ENCODE peak calls at places on chromosomes 1 and 21, in six cellular contexts. V is astrocyte, Q is endodermal cell, Y is mesendoderm, D is K562, F is mammary epithelial cell. J is an unnamed sample.

GRCh38 chr1:66489146-66489545 is 44.8 kb upstream of the SGIP1 start:
- DNase-seq in V (peak), Q (no peak), Y (no peak), D (no peak), F (peak), J (no peak)

GRCh38 chr1:2554621-2555387 is 1.4 kb upstream of the TNFRSF14 start:
- DNase-seq in V (no peak), Q (peak), Y (peak), D (peak), F (no peak), J (peak)

GRCh38 chr1:41673355-41673754 is 188.9 kb upstream of the EDN2 start:
- DNase-seq in V (no peak), Q (no peak), Y (no peak), D (no peak), F (no peak), J (peak)

GRCh38 chr1:97308131-97308530 is 586.5 kb downstream of the PTBP2 start:
- DNase-seq in V (peak), Q (no peak), Y (no peak), D (no peak), F (no peak), J (no peak)

GRCh38 chr1:92655197-92655801 is 129.6 kb downstream of the EVI5 start:
- DNase-seq in V (no peak), Q (no peak), Y (no peak), D (no peak), F (no peak), J (no peak)

GRCh38 chr1:66286307-66286706 is 247.6 kb upstream of the SGIP1 start:
- DNase-seq in V (no peak), Q (no peak), Y (no peak), D (no peak), F (peak), J (no peak)

GRCh38 chr1:230288641-230289349 is 137.3 kb downstream of the PGBD5 start:
- DNase-seq in V (peak), Q (no peak), Y (no peak), D (peak), F (no peak), J (no peak)

GRCh38 chr1:112906155-112906698 is 49.8 kb downstream of the SLC16A1 start:
- DNase-seq in V (no peak), Q (no peak), Y (peak), D (peak), F (no peak), J (no peak)

GRCh38 chr21:36684957-36685714 is 13.8 kb upstream of the SIM2 start:
- DNase-seq in V (no peak), Q (no peak), Y (no peak), D (no peak), F (no peak), J (no peak)

GRCh38 chr1:79089946-79090345 is 83.4 kb upstream of the ADGRL4 start:
- DNase-seq in V (no peak), Q (no peak), Y (no peak), D (no peak), F (peak), J (no peak)

GRCh38 chr1:236734141-236734765 is 48.0 kb downstream of the ACTN2 start:
- DNase-seq in V (peak), Q (no peak), Y (no peak), D (no peak), F (peak), J (no peak)

GRCh38 chr21:29771491-29772066 is 168.2 kb downstream of the GRIK1 start:
- DNase-seq in V (no peak), Q (no peak), Y (no peak), D (peak), F (peak), J (no peak)

GRCh38 chr1:201191723-201192477 is 1.3 kb downstream of the IGFN1 start:
- DNase-seq in V (peak), Q (no peak), Y (no peak), D (peak), F (peak), J (no peak)

GRCh38 chr1:152515454-152515823 is 1.2 kb downstream of the CRCT1 start:
- DNase-seq in V (peak), Q (no peak), Y (peak), D (no peak), F (peak), J (no peak)

GRCh38 chr1:25031601-25031965 is 101.5 kb upstream of the RUNX3 start:
- DNase-seq in V (no peak), Q (no peak), Y (no peak), D (no peak), F (no peak), J (peak)

GRCh38 chr1:109790735-109791494 is 27.2 kb upstream of the EPS8L3 start:
- DNase-seq in V (peak), Q (peak), Y (peak), D (peak), F (no peak), J (peak)

GRCh38 chr1:26164036-26164927 is 4.5 kb downstream of the C1orf232 start:
- DNase-seq in V (no peak), Q (peak), Y (peak), D (peak), F (no peak), J (no peak)

GRCh38 chr1:154716614-154717372 is 108.8 kb upstream of the ADAR start:
- DNase-seq in V (no peak), Q (no peak), Y (no peak), D (no peak), F (no peak), J (no peak)

GRCh38 chr1:170885551-170885950 is 49.8 kb upstream of the MROH9 start:
- DNase-seq in V (peak), Q (no peak), Y (peak), D (no peak), F (no peak), J (no peak)

GRCh38 chr1:114345930-114346479 is 165.0 kb downstream of the TRIM33 start:
- DNase-seq in V (no peak), Q (peak), Y (peak), D (no peak), F (no peak), J (no peak)

GRCh38 chr1:187842406-187843165 is 1013.8 kb downstream of the PLA2G4A start:
- DNase-seq in V (peak), Q (peak), Y (peak), D (no peak), F (peak), J (no peak)

GRCh38 chr1:25246600-25247023 is 642 bp downstream of the RSRP1 start:
- DNase-seq in V (no peak), Q (peak), Y (peak), D (peak), F (no peak), J (no peak)

GRCh38 chr1:16014509-16015482 is 3.0 kb downstream of the HSPB7 start:
- DNase-seq in V (no peak), Q (no peak), Y (no peak), D (peak), F (no peak), J (no peak)

DNA sequence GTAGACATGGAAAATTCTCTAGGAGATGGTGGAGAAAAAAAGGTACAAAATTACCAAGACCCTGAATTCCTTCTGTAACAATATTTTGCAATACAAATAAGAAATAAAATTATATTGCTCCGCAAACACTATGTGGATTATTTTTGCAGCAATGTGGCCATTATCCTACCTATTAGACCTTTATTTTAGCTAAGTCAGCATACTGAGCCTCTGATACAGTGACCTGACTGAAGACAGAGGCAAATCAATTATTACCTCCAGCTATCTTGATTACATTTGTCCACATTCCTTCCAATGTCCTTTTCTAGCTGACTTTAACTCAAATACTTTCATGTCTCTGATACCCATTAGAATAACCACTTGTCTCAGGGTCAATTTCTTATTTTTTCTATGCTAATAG is 610.9 kb downstream of the LRRIQ3 start:
- DNase-seq in V (no peak), Q (no peak), Y (no peak), D (no peak), F (no peak), J (no peak)
- H3K9ac ChIP-seq in V (no peak), Q (no peak), Y (no peak), D (no peak), F (no peak), J (no peak)

DNA sequence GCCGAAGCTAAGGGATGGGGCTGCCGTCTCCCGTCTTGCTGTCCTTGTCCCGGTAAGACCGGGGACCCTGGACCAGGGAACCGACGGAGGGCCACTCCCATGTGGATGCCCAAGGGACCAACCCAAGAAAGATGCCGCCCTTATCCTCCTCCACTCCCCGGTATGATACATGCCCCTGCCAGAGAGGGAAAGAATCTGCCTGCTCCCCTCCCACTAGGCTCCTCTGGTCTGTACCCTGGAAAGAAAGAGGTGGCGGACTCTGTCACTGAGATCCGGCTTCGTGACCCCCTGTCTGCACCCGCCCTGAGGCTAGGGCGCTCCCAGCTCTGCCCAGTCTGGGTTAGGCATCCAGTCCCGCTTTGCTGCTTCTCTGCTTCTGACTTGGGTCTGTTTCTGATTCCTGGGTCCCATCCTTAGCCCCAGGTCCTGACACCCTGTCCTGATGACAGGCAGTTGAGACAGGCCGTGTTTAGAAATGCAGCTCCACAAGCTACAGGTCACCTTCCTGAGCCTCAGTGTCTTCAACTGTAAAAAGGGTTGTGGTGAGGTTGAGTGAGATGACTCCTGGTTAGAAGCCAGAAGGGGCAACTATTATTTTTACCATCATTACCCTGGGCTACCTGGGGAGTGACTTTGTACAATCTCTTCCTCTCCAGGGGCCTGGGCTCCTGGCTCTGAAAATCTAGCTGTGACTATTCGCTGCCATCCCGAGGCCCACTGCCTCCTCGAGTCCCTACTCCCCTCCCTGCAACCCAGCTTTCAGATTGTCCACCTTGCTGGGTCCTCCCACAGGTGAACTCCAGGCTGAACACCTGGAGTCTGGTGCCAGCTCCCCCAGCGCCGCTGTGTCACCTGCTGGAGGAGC is 3.7 kb downstream of the MATN1 start:
- DNase-seq in V (peak), Q (no peak), Y (no peak), D (peak), F (no peak), J (no peak)
- H3K9ac ChIP-seq in V (peak), Q (no peak), Y (no peak), D (peak), F (peak), J (peak)

GRCh38 chr1:203478986-203479385 is 3.4 kb downstream of the PRELP start:
- DNase-seq in V (no peak), Q (no peak), Y (peak), D (no peak), F (no peak), J (no peak)

GRCh38 chr1:203481186-203481585 is 5.6 kb downstream of the PRELP start:
- DNase-seq in V (no peak), Q (no peak), Y (no peak), D (no peak), F (no peak), J (no peak)

GRCh38 chr1:203480084-203480483 is 4.5 kb downstream of the PRELP start:
- DNase-seq in V (peak), Q (no peak), Y (no peak), D (no peak), F (no peak), J (no peak)

GRCh38 chr1:203479646-203480045 is 4.0 kb downstream of the PRELP start:
- DNase-seq in V (no peak), Q (no peak), Y (no peak), D (no peak), F (no peak), J (no peak)

DNA sequence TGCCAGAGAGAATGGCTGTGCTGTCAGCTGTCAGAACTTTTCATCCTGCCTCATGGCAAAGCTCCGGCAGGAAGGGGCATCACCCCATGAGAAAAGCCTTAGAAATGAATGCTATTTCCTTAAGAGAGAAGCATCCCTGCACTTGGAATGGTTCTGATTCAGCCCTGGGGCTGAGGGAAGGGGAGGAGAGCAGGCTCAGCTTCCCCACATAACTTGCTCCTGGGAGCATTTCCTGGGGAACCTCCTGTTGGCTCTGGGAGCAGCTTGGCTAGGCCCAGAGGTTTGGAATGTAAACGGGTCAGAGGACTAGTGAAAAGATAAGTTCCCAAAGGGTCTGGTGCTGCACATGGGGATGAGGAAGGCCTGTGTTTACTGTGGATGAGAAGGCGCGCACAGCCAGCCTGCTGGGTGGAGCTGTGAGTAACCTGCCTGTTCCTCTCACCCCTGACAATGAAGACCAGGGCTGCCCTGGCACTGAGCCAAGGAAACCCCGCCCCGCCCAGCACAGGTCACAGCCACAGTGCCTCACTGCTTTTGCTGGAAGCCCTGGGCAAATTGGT is 5.0 kb downstream of the PRELP start:
- DNase-seq in V (peak), Q (peak), Y (peak), D (peak), F (peak), J (peak)
- H3K9ac ChIP-seq in V (peak), Q (no peak), Y (no peak), D (no peak), F (peak), J (no peak)

GRCh38 chr1:104868794-104869193 is 1119.1 kb downstream of the AMY1C start:
- DNase-seq in V (no peak), Q (no peak), Y (no peak), D (no peak), F (no peak), J (no peak)
- H3K9ac ChIP-seq in V (no peak), Q (no peak), Y (no peak), D (no peak), F (no peak), J (no peak)

GRCh38 chr1:186633101-186633500 is 47.1 kb downstream of the PTGS2 start:
- DNase-seq in V (no peak), Q (no peak), Y (no peak), D (no peak), F (no peak), J (no peak)

GRCh38 chr1:186634511-186634910 is 45.7 kb downstream of the PTGS2 start:
- DNase-seq in V (no peak), Q (no peak), Y (no peak), D (no peak), F (no peak), J (no peak)

DNA sequence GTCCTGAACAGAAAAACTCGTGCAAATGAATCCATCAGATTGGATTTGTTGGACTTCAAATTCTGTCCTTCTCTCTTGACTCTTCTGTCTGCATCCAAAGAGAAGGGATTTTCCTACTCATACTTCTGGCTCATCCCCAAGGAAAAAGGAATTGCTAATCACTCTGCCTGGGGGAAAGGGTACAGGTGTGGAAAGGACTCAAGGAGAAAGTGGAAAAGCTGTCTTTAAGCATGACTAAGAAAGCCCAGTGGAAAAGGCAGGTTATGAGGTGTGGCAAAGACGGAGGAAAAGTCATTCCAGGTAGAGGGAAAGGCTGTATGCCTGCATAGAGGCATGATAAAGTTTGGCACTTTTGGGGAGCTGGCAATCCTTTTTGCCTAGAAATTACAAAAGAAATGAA is 43.4 kb downstream of the PTGS2 start:
- DNase-seq in V (no peak), Q (no peak), Y (no peak), D (no peak), F (no peak), J (no peak)
- H3K9ac ChIP-seq in V (no peak), Q (no peak), Y (no peak), D (no peak), F (no peak), J (no peak)

DNA sequence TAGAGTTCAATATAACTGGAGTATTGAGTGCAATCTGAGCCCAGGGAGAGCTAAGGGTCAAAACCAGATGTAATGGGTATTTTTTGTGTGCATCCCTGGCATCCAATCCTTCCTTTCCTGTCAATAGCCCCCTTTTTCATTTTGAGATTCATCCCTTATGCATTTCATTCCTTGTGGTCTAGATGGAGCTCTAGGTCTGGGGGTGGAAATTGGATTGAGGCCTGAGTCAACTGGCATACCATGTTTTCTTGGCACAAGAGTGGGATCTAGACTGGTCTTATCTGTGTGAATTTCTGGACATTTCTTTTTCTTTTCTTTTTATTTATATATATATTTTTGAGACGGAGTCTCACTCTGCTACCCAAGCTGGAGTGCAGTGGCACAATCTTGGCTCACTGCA is 67.3 kb upstream of the RAB3GAP2 start:
- DNase-seq in V (no peak), Q (no peak), Y (peak), D (no peak), F (no peak), J (no peak)
- H3K9ac ChIP-seq in V (no peak), Q (no peak), Y (no peak), D (no peak), F (no peak), J (no peak)